ENCODE peak calls at places on chromosomes 5 and 9, in eight cellular contexts. L is PC-9; A is A549; U is CD8-positive, alpha-beta T cell; O is endodermal cell; S is left lung; K is aorta; Y is SJSA1. X is an unnamed sample. For H3K4me1 and H3K9me3, the result is how much of the 10 kb centered on the place peaks cover.

GRCh38 chr9:113298311-113298710 is 4.9 kb downstream of the RNF183 start:
- DNase-seq in L (no peak), A (no peak), U (no peak), O (no peak), S (no peak), K (no peak), Y (no peak), X (no peak)

GRCh38 chr5:116569999-116570398 is 4.6 kb downstream of the SEMA6A start:
- DNase-seq in L (no peak), A (no peak), U (no peak), O (peak), S (no peak), K (no peak), Y (no peak), X (no peak)

GRCh38 chr9:18980124-18980660 is 52.8 kb downstream of the SAXO1 start:
- DNase-seq in L (no peak), A (no peak), U (no peak), O (no peak), S (no peak), K (no peak), Y (no peak), X (no peak)

GRCh38 chr5:125348221-125348692 is 601.8 kb upstream of the ZNF608 start:
- DNase-seq in L (no peak), A (no peak), U (no peak), O (no peak), S (no peak), K (peak), Y (no peak), X (no peak)

GRCh38 chr9:22240619-22241018 is 206.0 kb upstream of the DMRTA1 start:
- DNase-seq in L (no peak), A (no peak), U (no peak), O (no peak), S (no peak), K (no peak), Y (peak), X (no peak)

GRCh38 chr5:56501949-56502557 is 268.9 kb upstream of the ANKRD55 start:
- DNase-seq in L (no peak), A (no peak), U (no peak), O (no peak), S (no peak), K (no peak), Y (no peak), X (no peak)

GRCh38 chr9:90105793-90106192 is 501.0 kb downstream of the GADD45G start:
- DNase-seq in L (no peak), A (no peak), U (no peak), O (no peak), S (no peak), K (no peak), Y (no peak), X (no peak)

GRCh38 chr5:1014346-1014745 is 5.7 kb downstream of the NKD2 start:
- DNase-seq in L (no peak), A (no peak), U (no peak), O (no peak), S (peak), K (peak), Y (no peak), X (peak)

GRCh38 chr5:39014544-39014943 is 59.7 kb downstream of the RICTOR start:
- DNase-seq in L (no peak), A (no peak), U (no peak), O (no peak), S (no peak), K (no peak), Y (peak), X (no peak)

GRCh38 chr9:124792976-124793594 is 16.2 kb downstream of the OLFML2A start:
- DNase-seq in L (no peak), A (no peak), U (no peak), O (no peak), S (no peak), K (no peak), Y (no peak), X (no peak)

GRCh38 chr9:37970301-37971106 is 66.6 kb upstream of the SLC25A51 start:
- DNase-seq in L (no peak), A (no peak), U (no peak), O (no peak), S (no peak), K (peak), Y (no peak), X (no peak)
- H3K4me1 ChIP-seq in L (under half), A (half or more), U (under half), O (under half), S (under half), K (under half), Y (under half), X (under half)

GRCh38 chr9:79862921-79863890 is 291.4 kb downstream of the TLE4 start:
- DNase-seq in L (no peak), A (no peak), U (no peak), O (no peak), S (peak), K (no peak), Y (no peak), X (no peak)
- H3K9me3 ChIP-seq in L (under half), A (under half), U (under half), O (under half), S (under half), K (under half), Y (under half), X (under half)

DNA sequence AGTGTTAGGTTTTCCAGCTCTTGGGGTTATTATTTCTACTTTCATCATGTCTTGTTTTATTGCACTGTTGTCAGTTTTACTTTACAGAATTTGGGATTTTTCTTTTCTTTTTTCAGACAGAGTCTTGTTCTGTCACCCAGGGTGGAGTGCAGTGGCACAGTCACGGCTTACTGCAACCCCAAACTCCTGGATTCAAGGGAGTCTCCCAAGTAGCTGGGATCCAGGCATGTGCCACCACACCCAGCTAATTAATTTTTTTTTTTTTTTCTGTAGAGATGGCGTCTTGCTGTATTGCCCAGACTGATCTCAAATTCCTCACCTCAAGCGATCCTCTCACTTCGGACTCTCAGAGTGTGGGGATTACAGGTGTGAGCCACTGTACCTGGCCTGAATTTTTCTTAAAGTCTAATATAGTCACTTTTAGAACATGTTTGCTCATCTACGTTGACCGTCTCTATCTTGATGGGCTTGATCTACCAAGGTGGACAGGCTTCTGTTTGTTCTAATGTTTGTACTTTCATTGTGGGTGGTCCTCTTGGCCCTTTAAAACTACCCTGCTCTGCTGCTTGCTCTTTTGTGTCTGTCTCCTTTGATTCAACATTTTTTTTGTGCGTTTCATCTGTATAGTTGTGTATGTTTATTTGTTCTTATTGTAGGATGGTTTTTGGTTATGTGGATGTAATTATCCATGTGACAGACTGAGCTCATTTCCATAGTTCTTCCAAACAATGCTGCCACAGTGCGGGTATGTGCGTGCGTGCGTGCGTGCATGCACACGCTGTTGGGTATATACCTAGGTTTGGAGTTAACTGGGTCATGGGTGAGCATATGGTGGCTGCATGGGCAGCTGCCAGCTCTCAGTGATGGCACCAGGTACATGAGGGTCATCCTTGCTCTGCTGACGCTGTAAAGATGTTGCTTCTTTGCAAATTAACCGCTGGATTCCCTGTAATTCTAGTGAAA is 18.1 kb downstream of the PRRC2B start:
- DNase-seq in L (no peak), A (no peak), U (no peak), O (no peak), S (no peak), K (no peak), Y (peak), X (no peak)
- H3K4me1 ChIP-seq in L (under half), A (half or more), U (half or more), O (under half), S (under half), K (under half), Y (half or more), X (under half)

DNA sequence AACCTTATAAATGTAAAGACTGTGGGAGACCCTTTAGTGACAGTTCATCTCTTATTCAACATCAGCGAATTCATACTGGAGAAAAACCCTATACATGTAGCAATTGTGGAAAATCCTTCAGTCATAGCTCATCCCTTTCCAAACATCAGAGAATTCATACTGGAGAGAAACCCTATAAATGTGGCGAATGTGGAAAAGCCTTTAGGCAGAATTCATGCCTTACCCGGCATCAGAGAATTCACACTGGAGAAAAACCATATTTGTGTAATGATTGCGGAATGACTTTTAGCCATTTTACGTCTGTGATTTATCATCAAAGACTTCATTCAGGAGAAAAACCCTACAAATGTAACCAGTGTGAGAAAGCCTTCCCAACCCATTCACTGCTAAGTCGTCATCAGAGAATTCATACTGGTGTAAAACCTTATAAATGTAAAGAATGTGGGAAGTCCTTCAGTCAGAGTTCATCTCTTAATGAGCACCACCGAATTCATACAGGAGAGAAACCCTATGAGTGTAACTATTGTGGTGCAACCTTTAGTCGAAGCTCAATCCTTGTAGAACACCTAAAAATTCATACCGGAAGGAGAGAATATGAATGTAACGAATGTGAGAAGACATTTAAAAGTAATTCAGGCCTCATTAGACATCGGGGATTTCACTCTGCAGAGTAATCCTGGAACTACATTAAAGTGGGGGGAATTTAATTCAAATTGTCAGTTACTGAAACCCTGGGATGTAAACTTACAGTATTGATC is 17.7 kb downstream of the ZNF483 start:
- DNase-seq in L (no peak), A (no peak), U (no peak), O (no peak), S (no peak), K (no peak), Y (no peak), X (no peak)
- H3K9me3 ChIP-seq in L (half or more), A (half or more), U (half or more), O (half or more), S (half or more), K (under half), Y (under half), X (half or more)

X was measured in mucosa of descending colon.